ENCODE peak calls at places on chromosomes 6 and 20, in ten cellular contexts. T, N, W, O, U, J, S, G, V and E are unnamed samples. For H3K4me1, the result is how much of the 10 kb centered on the place peaks cover.

GRCh38 chr20:39111359-39112195 is 149.4 kb downstream of the DHX35 start:
- DNase-seq in N (no peak), J (no peak), U (no peak), W (no peak), T (no peak), V (no peak), O (no peak), S (no peak), G (no peak), E (no peak)

GRCh38 chr6:128437685-128438084 is 82.7 kb downstream of the PTPRK start:
- DNase-seq in J (no peak), V (no peak), T (no peak), W (no peak), O (no peak), U (no peak), G (no peak), S (no peak), N (no peak), E (no peak)

GRCh38 chr6:32627831-32628230 is 9.4 kb upstream of the HLA-DQA1 start:
- DNase-seq in N (no peak), W (no peak), S (peak), V (no peak), U (no peak), G (no peak), T (peak), O (no peak), J (peak), E (peak)

GRCh38 chr6:165585060-165585459 is 78.0 kb downstream of the PDE10A start:
- DNase-seq in O (no peak), N (no peak), W (no peak), T (no peak), J (peak), U (no peak), V (no peak), G (no peak), S (no peak), E (no peak)

GRCh38 chr6:126307859-126308258 is 32.1 kb upstream of the CENPW start:
- DNase-seq in V (no peak), O (no peak), N (no peak), T (no peak), W (no peak), U (no peak), G (no peak), S (no peak), J (peak), E (no peak)

GRCh38 chr6:117933471-117933870 is 26.4 kb downstream of the SLC35F1 start:
- DNase-seq in T (no peak), W (no peak), S (no peak), J (no peak), V (no peak), O (no peak), U (no peak), G (no peak), N (no peak), E (no peak)

GRCh38 chr20:60465993-60466682 is 507.9 kb downstream of the CDH26 start:
- DNase-seq in N (no peak), S (no peak), O (no peak), J (no peak), V (no peak), U (no peak), G (no peak), T (no peak), W (no peak), E (no peak)

GRCh38 chr6:150336299-150336698 is 32.5 kb upstream of the IYD start:
- DNase-seq in S (peak), O (no peak), V (no peak), U (no peak), T (no peak), G (no peak), W (peak), J (peak), N (peak), E (no peak)

GRCh38 chr6:46655803-46656202 is 3.0 kb downstream of the SLC25A27 start:
- DNase-seq in V (peak), W (no peak), J (peak), S (peak), U (no peak), T (no peak), N (peak), O (no peak), G (no peak), E (no peak)

GRCh38 chr20:46801003-46801702 is 91.7 kb downstream of the SLC2A10 start:
- DNase-seq in N (no peak), G (no peak), S (no peak), T (no peak), U (no peak), W (no peak), O (no peak), V (no peak), J (peak), E (no peak)

GRCh38 chr20:44120676-44121425 is 66.1 kb downstream of the JPH2 start:
- DNase-seq in V (no peak), W (no peak), T (no peak), U (no peak), S (no peak), O (no peak), N (no peak), J (no peak), G (no peak), E (no peak)

GRCh38 chr20:16243470-16243869 is 329.8 kb downstream of the KIF16B start:
- DNase-seq in N (no peak), G (no peak), O (no peak), V (no peak), U (no peak), W (no peak), T (no peak), J (no peak), S (peak), E (no peak)

GRCh38 chr6:139533573-139534471 is 159.4 kb upstream of the CITED2 start:
- DNase-seq in W (no peak), T (peak), V (no peak), U (no peak), J (no peak), S (no peak), G (no peak), N (peak), O (no peak), E (no peak)

GRCh38 chr6:73248192-73248898 is 14.7 kb downstream of the KHDC1 start:
- DNase-seq in N (no peak), W (no peak), S (no peak), G (no peak), O (no peak), V (no peak), U (no peak), J (no peak), T (no peak), E (no peak)

GRCh38 chr6:140178550-140179334 is 804.3 kb upstream of the CITED2 start:
- DNase-seq in W (no peak), S (no peak), O (no peak), T (no peak), U (no peak), J (peak), G (no peak), N (no peak), V (no peak), E (no peak)

GRCh38 chr6:113671440-113671839 is 185.7 kb upstream of the MARCKS start:
- DNase-seq in O (no peak), N (no peak), S (no peak), V (no peak), J (no peak), U (no peak), W (no peak), T (no peak), G (no peak), E (no peak)

GRCh38 chr6:69732045-69732444 is 64.8 kb downstream of the LMBRD1 start:
- DNase-seq in V (no peak), G (no peak), W (no peak), J (no peak), O (no peak), S (no peak), N (no peak), U (no peak), T (no peak), E (no peak)

GRCh38 chr6:105364243-105364642 is 38.6 kb downstream of the PREP start:
- DNase-seq in U (no peak), O (no peak), W (no peak), N (no peak), S (no peak), G (no peak), T (no peak), V (no peak), J (no peak), E (no peak)

GRCh38 chr6:10481101-10481500 is 40.0 kb upstream of the GCNT2 start:
- DNase-seq in T (no peak), J (peak), N (no peak), U (no peak), G (no peak), W (no peak), O (no peak), S (no peak), V (no peak), E (no peak)

GRCh38 chr6:34235605-34236422 is 859 bp upstream of the HMGA1 start:
- DNase-seq in T (peak), V (peak), U (peak), G (peak), O (no peak), W (peak), J (peak), N (peak), S (peak), E (peak)

GRCh38 chr20:35823147-35823546 is 51.3 kb downstream of the PHF20 start:
- DNase-seq in U (no peak), W (no peak), S (no peak), V (no peak), G (no peak), J (no peak), T (no peak), O (no peak), N (peak), E (no peak)

GRCh38 chr6:24205020-24205492 is 79.0 kb downstream of the NRSN1 start:
- DNase-seq in T (no peak), J (peak), U (no peak), S (peak), V (peak), W (peak), O (peak), G (no peak), N (peak), E (no peak)

GRCh38 chr6:167877994-167878779 is 51.5 kb downstream of the AFDN start:
- DNase-seq in V (no peak), U (no peak), W (no peak), O (no peak), T (no peak), J (no peak), S (no peak), N (no peak), G (no peak), E (no peak)

GRCh38 chr6:55902796-55903195 is 27.4 kb upstream of the BMP5 start:
- DNase-seq in T (no peak), U (no peak), O (no peak), G (no peak), J (no peak), W (no peak), S (no peak), V (no peak), N (no peak), E (no peak)

GRCh38 chr6:29790626-29791025 is 37.0 kb upstream of the HLA-G start:
- DNase-seq in G (no peak), J (peak), S (no peak), N (no peak), U (no peak), O (no peak), T (no peak), V (no peak), W (no peak), E (no peak)

GRCh38 chr6:29071831-29072723 is 15.0 kb downstream of the OR2B3 start:
- DNase-seq in O (peak), G (no peak), U (no peak), S (peak), N (peak), J (peak), V (peak), W (peak), T (peak), E (no peak)

GRCh38 chr6:167469655-167470054 is 144.8 kb downstream of the TTLL2 start:
- DNase-seq in G (no peak), S (no peak), W (no peak), J (no peak), O (no peak), U (peak), N (no peak), T (no peak), V (no peak), E (no peak)

GRCh38 chr6:100880901-100881706 is at the start of gene ASCC3:
- DNase-seq in N (peak), T (peak), W (peak), S (peak), G (peak), U (peak), V (peak), O (peak), J (peak), E (peak)

GRCh38 chr6:93677297-93677965 is 258.1 kb upstream of the EPHA7 start:
- DNase-seq in O (no peak), T (no peak), J (peak), W (no peak), V (no peak), U (no peak), S (no peak), N (no peak), G (no peak), E (no peak)

GRCh38 chr20:48405909-48406308 is 421.9 kb downstream of the PREX1 start:
- DNase-seq in G (no peak), W (no peak), J (no peak), S (no peak), N (peak), O (no peak), V (peak), U (no peak), T (no peak), E (no peak)

DNA sequence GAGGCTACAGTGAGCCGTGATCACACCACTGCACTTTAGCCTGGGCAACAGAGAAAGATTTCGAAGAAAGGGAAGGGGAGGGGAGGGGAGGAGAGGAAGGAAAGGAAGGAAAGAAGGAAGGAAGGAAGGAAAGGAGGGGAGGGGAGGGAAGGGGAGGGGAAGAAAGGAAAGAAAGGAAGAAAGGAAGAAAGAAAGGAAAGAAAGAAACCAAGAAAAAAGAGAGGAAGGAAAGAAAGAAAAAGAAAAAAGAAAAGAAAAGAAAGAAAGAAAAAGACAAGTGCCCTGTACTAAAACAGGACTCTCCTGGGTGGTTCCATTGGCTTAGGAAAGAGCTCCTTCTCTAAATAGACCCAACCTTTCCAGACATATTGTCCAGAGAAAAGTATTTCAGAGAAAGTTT is 136.6 kb downstream of the PXDC1 start:
- DNase-seq in G (no peak), J (no peak), V (no peak), W (no peak), O (no peak), S (no peak), T (no peak), U (no peak), N (no peak), E (no peak)
- H3K4me1 ChIP-seq in G (under half), J (under half), V (under half), W (under half), O (under half), S (under half), T (under half), U (under half), N (under half), E (under half)

GRCh38 chr6:146912730-146913680 is 291.2 kb upstream of the STXBP5 start:
- DNase-seq in O (no peak), J (no peak), U (no peak), G (no peak), W (no peak), V (no peak), T (no peak), S (no peak), N (peak), E (no peak)

GRCh38 chr6:146915671-146916127 is 288.5 kb upstream of the STXBP5 start:
- DNase-seq in O (no peak), U (no peak), N (peak), J (peak), V (no peak), G (no peak), T (no peak), S (no peak), W (no peak), E (no peak)

GRCh38 chr6:146916435-146917015 is 287.7 kb upstream of the STXBP5 start:
- DNase-seq in W (no peak), T (no peak), J (no peak), O (no peak), S (no peak), G (no peak), V (no peak), U (no peak), N (no peak), E (no peak)

GRCh38 chr6:146913842-146914562 is 290.2 kb upstream of the STXBP5 start:
- DNase-seq in N (peak), U (peak), G (no peak), T (peak), V (peak), O (peak), S (no peak), J (peak), W (peak), E (peak)

GRCh38 chr6:146914563-146915483 is 289.4 kb upstream of the STXBP5 start:
- DNase-seq in U (no peak), W (no peak), J (peak), O (peak), V (no peak), T (no peak), S (no peak), G (no peak), N (peak), E (peak)
- H3K4me1 ChIP-seq in U (under half), W (under half), J (under half), O (under half), V (under half), T (under half), S (under half), G (under half), N (half or more), E (under half)

GRCh38 chr6:85404497-85405174 is 45.2 kb upstream of the NT5E start:
- DNase-seq in S (no peak), T (peak), U (no peak), J (peak), V (no peak), G (no peak), N (no peak), W (no peak), O (peak), E (peak)
- H3K4me1 ChIP-seq in S (under half), T (under half), U (under half), J (under half), V (under half), G (under half), N (under half), W (under half), O (under half), E (under half)

GRCh38 chr20:31663838-31664695 is 26.4 kb downstream of the COX4I2 start:
- DNase-seq in V (peak), T (peak), G (no peak), N (peak), W (no peak), J (peak), U (no peak), S (no peak), O (no peak), E (no peak)

GRCh38 chr20:31666258-31667042 is 28.7 kb downstream of the COX4I2 start:
- DNase-seq in G (no peak), S (peak), O (no peak), N (peak), T (peak), V (no peak), J (no peak), U (no peak), W (no peak), E (peak)

GRCh38 chr20:31665753-31666152 is 28.0 kb downstream of the COX4I2 start:
- DNase-seq in N (no peak), T (no peak), J (no peak), V (no peak), S (no peak), G (no peak), O (no peak), W (no peak), U (no peak), E (no peak)

GRCh38 chr20:31663524-31663837 is 25.8 kb downstream of the COX4I2 start:
- DNase-seq in V (no peak), S (no peak), T (no peak), N (peak), W (no peak), G (no peak), J (no peak), O (no peak), U (no peak), E (no peak)

GRCh38 chr20:31664696-31665354 is 27.1 kb downstream of the COX4I2 start:
- DNase-seq in T (peak), G (no peak), V (no peak), N (peak), O (no peak), J (no peak), W (no peak), U (no peak), S (no peak), E (no peak)
- H3K4me1 ChIP-seq in T (half or more), G (under half), V (under half), N (half or more), O (under half), J (under half), W (under half), U (half or more), S (half or more), E (under half)